ENCODE peak calls at places on chromosomes 11 and 22, in nine cellular contexts. One of them, this sample, is unnamed.

GRCh38 chr22:22076937-22077703 is 94.5 kb upstream of the TOP3B start:
- DNase-seq in Peyer's patch: no peak
- DNase-seq in dorsolateral prefrontal cortex: no peak
- DNase-seq in cardiac muscle cell: no peak
- DNase-seq in GM13977: no peak
- DNase-seq in heart left ventricle: no peak
- DNase-seq in pancreas: no peak
- DNase-seq in psoas muscle: no peak
- DNase-seq in lower leg skin: no peak
- DNase-seq in this sample: peak

GRCh38 chr11:7576671-7577225 is 62.9 kb downstream of the PPFIBP2 start:
- DNase-seq in pancreas: no peak
- DNase-seq in dorsolateral prefrontal cortex: no peak
- DNase-seq in heart left ventricle: peak
- DNase-seq in lower leg skin: no peak
- DNase-seq in psoas muscle: peak
- DNase-seq in cardiac muscle cell: peak
- DNase-seq in Peyer's patch: no peak
- DNase-seq in GM13977: no peak
- DNase-seq in this sample: peak

GRCh38 chr11:30503156-30503555 is 83.0 kb downstream of the MPPED2 start:
- DNase-seq in GM13977: no peak
- DNase-seq in pancreas: no peak
- DNase-seq in lower leg skin: no peak
- DNase-seq in Peyer's patch: no peak
- DNase-seq in cardiac muscle cell: no peak
- DNase-seq in psoas muscle: no peak
- DNase-seq in dorsolateral prefrontal cortex: no peak
- DNase-seq in heart left ventricle: no peak
- DNase-seq in this sample: no peak

GRCh38 chr22:17159504-17159951 is 451 bp upstream of the HDHD5 start:
- DNase-seq in dorsolateral prefrontal cortex: peak
- DNase-seq in psoas muscle: peak
- DNase-seq in GM13977: peak
- DNase-seq in heart left ventricle: peak
- DNase-seq in pancreas: no peak
- DNase-seq in Peyer's patch: peak
- DNase-seq in cardiac muscle cell: no peak
- DNase-seq in lower leg skin: peak
- DNase-seq in this sample: peak

GRCh38 chr11:1553808-1554594 is 18.1 kb downstream of the DUSP8 start:
- DNase-seq in psoas muscle: no peak
- DNase-seq in dorsolateral prefrontal cortex: no peak
- DNase-seq in GM13977: no peak
- DNase-seq in cardiac muscle cell: no peak
- DNase-seq in heart left ventricle: peak
- DNase-seq in lower leg skin: no peak
- DNase-seq in pancreas: peak
- DNase-seq in Peyer's patch: no peak
- DNase-seq in this sample: no peak

GRCh38 chr22:37484115-37485005 is 1.8 kb downstream of the MFNG start:
- DNase-seq in GM13977: peak
- DNase-seq in psoas muscle: peak
- DNase-seq in pancreas: no peak
- DNase-seq in dorsolateral prefrontal cortex: peak
- DNase-seq in lower leg skin: peak
- DNase-seq in heart left ventricle: peak
- DNase-seq in Peyer's patch: peak
- DNase-seq in cardiac muscle cell: no peak
- DNase-seq in this sample: peak

GRCh38 chr22:44583076-44583760 is 85.2 kb upstream of the RTL6 start:
- DNase-seq in heart left ventricle: peak
- DNase-seq in dorsolateral prefrontal cortex: peak
- DNase-seq in lower leg skin: no peak
- DNase-seq in cardiac muscle cell: no peak
- DNase-seq in pancreas: no peak
- DNase-seq in Peyer's patch: no peak
- DNase-seq in psoas muscle: no peak
- DNase-seq in GM13977: no peak
- DNase-seq in this sample: peak

GRCh38 chr11:63623513-63624140 is 9.4 kb upstream of the PLAAT3 start:
- DNase-seq in lower leg skin: no peak
- DNase-seq in psoas muscle: no peak
- DNase-seq in dorsolateral prefrontal cortex: no peak
- DNase-seq in GM13977: no peak
- DNase-seq in Peyer's patch: no peak
- DNase-seq in pancreas: no peak
- DNase-seq in cardiac muscle cell: no peak
- DNase-seq in heart left ventricle: no peak
- DNase-seq in this sample: no peak

GRCh38 chr11:74683279-74683871 is 47.9 kb downstream of the CHRDL2 start:
- DNase-seq in dorsolateral prefrontal cortex: peak
- DNase-seq in heart left ventricle: peak
- DNase-seq in cardiac muscle cell: no peak
- DNase-seq in psoas muscle: peak
- DNase-seq in lower leg skin: no peak
- DNase-seq in pancreas: no peak
- DNase-seq in Peyer's patch: no peak
- DNase-seq in GM13977: peak
- DNase-seq in this sample: no peak

GRCh38 chr11:10310301-10310841 is 5.5 kb downstream of the ADM start:
- DNase-seq in heart left ventricle: no peak
- DNase-seq in lower leg skin: no peak
- DNase-seq in cardiac muscle cell: no peak
- DNase-seq in psoas muscle: no peak
- DNase-seq in GM13977: no peak
- DNase-seq in dorsolateral prefrontal cortex: no peak
- DNase-seq in Peyer's patch: no peak
- DNase-seq in pancreas: no peak
- DNase-seq in this sample: peak

GRCh38 chr22:50727678-50728522 is 10.1 kb upstream of the ACR start:
- DNase-seq in pancreas: peak
- DNase-seq in cardiac muscle cell: no peak
- DNase-seq in lower leg skin: no peak
- DNase-seq in Peyer's patch: no peak
- DNase-seq in psoas muscle: no peak
- DNase-seq in dorsolateral prefrontal cortex: peak
- DNase-seq in heart left ventricle: peak
- DNase-seq in GM13977: no peak
- DNase-seq in this sample: no peak

GRCh38 chr11:86274503-86274902 is 27.5 kb upstream of the HIKESHI start:
- DNase-seq in cardiac muscle cell: peak
- DNase-seq in dorsolateral prefrontal cortex: no peak
- DNase-seq in Peyer's patch: no peak
- DNase-seq in psoas muscle: no peak
- DNase-seq in pancreas: no peak
- DNase-seq in GM13977: no peak
- DNase-seq in lower leg skin: no peak
- DNase-seq in heart left ventricle: no peak
- DNase-seq in this sample: no peak

GRCh38 chr11:116893437-116893836 is 56.0 kb upstream of the APOA1 start:
- DNase-seq in pancreas: no peak
- DNase-seq in dorsolateral prefrontal cortex: no peak
- DNase-seq in GM13977: no peak
- DNase-seq in heart left ventricle: no peak
- DNase-seq in Peyer's patch: no peak
- DNase-seq in psoas muscle: no peak
- DNase-seq in cardiac muscle cell: no peak
- DNase-seq in lower leg skin: no peak
- DNase-seq in this sample: no peak

GRCh38 chr11:116893906-116894305 is 56.5 kb upstream of the APOA1 start:
- DNase-seq in psoas muscle: no peak
- DNase-seq in dorsolateral prefrontal cortex: no peak
- DNase-seq in heart left ventricle: no peak
- DNase-seq in pancreas: no peak
- DNase-seq in Peyer's patch: no peak
- DNase-seq in GM13977: no peak
- DNase-seq in cardiac muscle cell: peak
- DNase-seq in lower leg skin: no peak
- DNase-seq in this sample: no peak

GRCh38 chr11:116892374-116892773 is 55.0 kb upstream of the APOA1 start:
- DNase-seq in pancreas: no peak
- DNase-seq in psoas muscle: no peak
- DNase-seq in dorsolateral prefrontal cortex: no peak
- DNase-seq in Peyer's patch: no peak
- DNase-seq in cardiac muscle cell: no peak
- DNase-seq in heart left ventricle: no peak
- DNase-seq in GM13977: no peak
- DNase-seq in lower leg skin: no peak
- DNase-seq in this sample: no peak

GRCh38 chr11:116896211-116896610 is 58.8 kb upstream of the APOA1 start:
- DNase-seq in pancreas: no peak
- DNase-seq in Peyer's patch: no peak
- DNase-seq in cardiac muscle cell: no peak
- DNase-seq in lower leg skin: no peak
- DNase-seq in psoas muscle: no peak
- DNase-seq in dorsolateral prefrontal cortex: no peak
- DNase-seq in GM13977: no peak
- DNase-seq in heart left ventricle: no peak
- DNase-seq in this sample: no peak

GRCh38 chr11:116895053-116895757 is 57.8 kb upstream of the APOA1 start:
- DNase-seq in psoas muscle: no peak
- DNase-seq in Peyer's patch: no peak
- DNase-seq in pancreas: no peak
- DNase-seq in lower leg skin: no peak
- DNase-seq in dorsolateral prefrontal cortex: peak
- DNase-seq in heart left ventricle: no peak
- DNase-seq in cardiac muscle cell: peak
- DNase-seq in GM13977: no peak
- DNase-seq in this sample: peak
- TF ChIP-seq CTCF in psoas muscle: peak
- TF ChIP-seq CTCF in Peyer's patch: peak
- TF ChIP-seq CTCF in pancreas: no peak
- TF ChIP-seq CTCF in lower leg skin: no peak
- TF ChIP-seq CTCF in dorsolateral prefrontal cortex: peak
- TF ChIP-seq CTCF in heart left ventricle: peak
- TF ChIP-seq CTCF in cardiac muscle cell: peak
- TF ChIP-seq CTCF in GM13977: peak
- TF ChIP-seq CTCF in this sample: peak

GRCh38 chr11:103339485-103339857 is 230.2 kb downstream of the DYNC2H1 start:
- DNase-seq in dorsolateral prefrontal cortex: no peak
- DNase-seq in psoas muscle: no peak
- DNase-seq in pancreas: no peak
- DNase-seq in heart left ventricle: no peak
- DNase-seq in GM13977: no peak
- DNase-seq in Peyer's patch: no peak
- DNase-seq in lower leg skin: no peak
- DNase-seq in cardiac muscle cell: no peak
- DNase-seq in this sample: no peak

DNA sequence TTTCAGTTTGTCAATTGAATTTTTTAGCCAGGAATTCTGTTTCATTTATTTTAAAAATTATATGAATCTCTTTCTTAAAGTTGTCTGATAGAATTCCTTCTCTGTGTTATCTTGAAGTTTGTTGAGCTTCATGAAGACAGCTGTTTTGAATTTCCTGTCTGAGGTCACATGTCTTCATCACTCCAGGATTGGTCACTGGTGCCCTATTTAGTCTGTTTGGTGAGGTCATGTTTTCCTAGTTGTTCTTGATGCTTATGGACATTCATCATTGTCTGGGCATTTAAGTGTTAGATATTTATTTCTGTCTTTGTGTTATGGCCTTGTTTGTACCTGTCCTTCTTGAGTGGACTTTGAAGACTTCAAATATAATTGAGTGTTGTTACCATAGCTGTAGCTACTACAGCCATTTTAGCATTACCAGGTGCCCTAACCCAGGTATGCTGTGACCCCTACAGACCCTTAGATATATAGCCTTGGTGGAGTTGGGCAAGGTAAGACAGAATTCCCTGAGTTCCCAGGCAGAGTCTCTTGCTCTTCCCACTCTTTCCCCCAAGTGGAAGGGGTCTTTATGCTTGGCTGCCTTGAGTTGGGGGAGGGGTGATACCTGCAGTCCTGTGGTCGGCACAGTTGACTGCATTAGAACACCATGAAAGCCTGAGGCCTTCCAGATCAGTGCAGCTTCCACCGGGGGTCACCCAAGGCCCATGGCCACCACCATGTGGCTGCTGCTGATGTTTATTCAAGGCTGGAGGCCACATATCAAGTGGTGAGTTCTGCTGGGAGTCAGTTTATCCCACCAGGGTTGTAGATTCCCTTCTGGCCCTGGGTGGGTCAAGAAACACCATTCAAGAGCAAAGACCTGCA is 229.6 kb downstream of the DYNC2H1 start:
- DNase-seq in heart left ventricle: no peak
- DNase-seq in pancreas: no peak
- DNase-seq in lower leg skin: no peak
- DNase-seq in cardiac muscle cell: no peak
- DNase-seq in dorsolateral prefrontal cortex: no peak
- DNase-seq in psoas muscle: no peak
- DNase-seq in GM13977: no peak
- DNase-seq in Peyer's patch: no peak
- DNase-seq in this sample: peak
- TF ChIP-seq CTCF in heart left ventricle: no peak
- TF ChIP-seq CTCF in pancreas: no peak
- TF ChIP-seq CTCF in lower leg skin: no peak
- TF ChIP-seq CTCF in cardiac muscle cell: no peak
- TF ChIP-seq CTCF in dorsolateral prefrontal cortex: no peak
- TF ChIP-seq CTCF in psoas muscle: no peak
- TF ChIP-seq CTCF in GM13977: no peak
- TF ChIP-seq CTCF in Peyer's patch: no peak
- TF ChIP-seq CTCF in this sample: peak

GRCh38 chr11:97259884-97260283 is 870.1 kb downstream of the JRKL start:
- DNase-seq in psoas muscle: no peak
- DNase-seq in pancreas: no peak
- DNase-seq in cardiac muscle cell: no peak
- DNase-seq in Peyer's patch: no peak
- DNase-seq in dorsolateral prefrontal cortex: no peak
- DNase-seq in GM13977: no peak
- DNase-seq in lower leg skin: no peak
- DNase-seq in heart left ventricle: no peak
- DNase-seq in this sample: peak
- TF ChIP-seq CTCF in psoas muscle: no peak
- TF ChIP-seq CTCF in pancreas: no peak
- TF ChIP-seq CTCF in cardiac muscle cell: no peak
- TF ChIP-seq CTCF in Peyer's patch: no peak
- TF ChIP-seq CTCF in dorsolateral prefrontal cortex: no peak
- TF ChIP-seq CTCF in GM13977: no peak
- TF ChIP-seq CTCF in lower leg skin: no peak
- TF ChIP-seq CTCF in heart left ventricle: no peak
- TF ChIP-seq CTCF in this sample: no peak

DNA sequence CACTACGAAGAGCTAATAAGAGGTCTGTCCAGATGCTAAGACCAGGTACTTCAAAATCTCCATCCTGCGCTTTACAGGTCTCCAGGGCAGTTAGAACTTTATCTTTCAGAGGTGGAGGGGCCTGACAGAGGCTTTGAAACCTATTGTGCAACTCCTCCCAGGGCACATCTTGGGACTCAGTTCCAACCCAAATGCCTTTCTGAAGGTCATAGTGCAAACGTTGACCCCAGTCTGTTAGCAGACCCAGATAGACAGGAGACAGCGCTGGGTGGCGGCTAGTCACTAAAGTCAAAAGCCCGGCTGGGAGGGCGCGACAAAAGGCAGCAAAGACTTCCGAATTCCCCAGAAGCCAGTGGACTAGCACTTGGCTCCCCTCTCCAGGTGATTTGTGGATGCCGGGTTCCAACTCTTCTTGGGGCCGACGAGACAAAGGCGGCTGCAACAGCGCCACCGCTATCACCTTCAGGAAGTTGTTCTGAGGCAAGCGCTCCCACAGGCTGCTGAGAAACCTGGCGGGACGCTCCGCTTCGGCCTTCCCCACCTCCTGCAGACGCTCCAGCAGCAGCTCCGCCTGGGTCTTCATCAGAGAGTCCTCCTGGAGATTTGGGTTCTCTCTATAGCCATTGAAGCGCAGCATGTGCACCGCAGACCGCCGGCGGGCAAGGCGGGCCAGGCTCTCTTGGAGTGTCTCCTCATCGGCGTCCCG is 728 bp downstream of the FANCF start:
- DNase-seq in pancreas: peak
- DNase-seq in dorsolateral prefrontal cortex: peak
- DNase-seq in cardiac muscle cell: peak
- DNase-seq in psoas muscle: peak
- DNase-seq in Peyer's patch: peak
- DNase-seq in GM13977: peak
- DNase-seq in heart left ventricle: peak
- DNase-seq in lower leg skin: peak
- DNase-seq in this sample: peak
- TF ChIP-seq CTCF in pancreas: no peak
- TF ChIP-seq CTCF in dorsolateral prefrontal cortex: peak
- TF ChIP-seq CTCF in cardiac muscle cell: peak
- TF ChIP-seq CTCF in psoas muscle: peak
- TF ChIP-seq CTCF in Peyer's patch: peak
- TF ChIP-seq CTCF in GM13977: peak
- TF ChIP-seq CTCF in heart left ventricle: peak
- TF ChIP-seq CTCF in lower leg skin: no peak
- TF ChIP-seq CTCF in this sample: peak

This sample was measured in choroid plexus epithelial cell.